ENCODE peak calls at places on chromosomes 6 and 20, in ten cellular contexts. One of them, this sample, is unnamed.

GRCh38 chr6:45574013-45574412 is 196.3 kb upstream of the SUPT3H start:
- DNase-seq in GM12865: no peak
- DNase-seq in GM13976: no peak
- DNase-seq in HepG2: peak
- DNase-seq in fibroblast of the aortic adventitia: no peak
- DNase-seq in B cell: no peak
- DNase-seq in glutamatergic neuron: no peak
- DNase-seq in CD4-positive, alpha-beta T cell: no peak
- DNase-seq in ascending aorta: no peak
- DNase-seq in neural crest cell: no peak
- DNase-seq in this sample: no peak

GRCh38 chr6:51619042-51619799 is 468.2 kb downstream of the PKHD1 start:
- DNase-seq in GM12865: no peak
- DNase-seq in GM13976: no peak
- DNase-seq in HepG2: no peak
- DNase-seq in fibroblast of the aortic adventitia: no peak
- DNase-seq in B cell: no peak
- DNase-seq in glutamatergic neuron: no peak
- DNase-seq in CD4-positive, alpha-beta T cell: no peak
- DNase-seq in ascending aorta: no peak
- DNase-seq in neural crest cell: no peak
- DNase-seq in this sample: no peak

GRCh38 chr6:22656696-22657340 is 87.5 kb downstream of the HDGFL1 start:
- DNase-seq in GM12865: no peak
- DNase-seq in GM13976: no peak
- DNase-seq in HepG2: no peak
- DNase-seq in fibroblast of the aortic adventitia: no peak
- DNase-seq in B cell: no peak
- DNase-seq in glutamatergic neuron: no peak
- DNase-seq in CD4-positive, alpha-beta T cell: no peak
- DNase-seq in ascending aorta: no peak
- DNase-seq in neural crest cell: no peak
- DNase-seq in this sample: no peak

GRCh38 chr6:17101422-17102257 is at the start of gene STMND1:
- DNase-seq in GM12865: peak
- DNase-seq in GM13976: peak
- DNase-seq in HepG2: no peak
- DNase-seq in fibroblast of the aortic adventitia: peak
- DNase-seq in B cell: no peak
- DNase-seq in glutamatergic neuron: peak
- DNase-seq in CD4-positive, alpha-beta T cell: no peak
- DNase-seq in ascending aorta: no peak
- DNase-seq in neural crest cell: peak
- DNase-seq in this sample: no peak

GRCh38 chr20:47231382-47232042 is 125.0 kb downstream of the ZMYND8 start:
- DNase-seq in GM12865: no peak
- DNase-seq in GM13976: no peak
- DNase-seq in HepG2: no peak
- DNase-seq in fibroblast of the aortic adventitia: peak
- DNase-seq in B cell: no peak
- DNase-seq in glutamatergic neuron: no peak
- DNase-seq in CD4-positive, alpha-beta T cell: no peak
- DNase-seq in ascending aorta: no peak
- DNase-seq in neural crest cell: no peak
- DNase-seq in this sample: no peak

GRCh38 chr6:30397697-30398096 is 52.7 kb downstream of the RPP21 start:
- DNase-seq in GM12865: peak
- DNase-seq in GM13976: no peak
- DNase-seq in HepG2: no peak
- DNase-seq in fibroblast of the aortic adventitia: no peak
- DNase-seq in B cell: no peak
- DNase-seq in glutamatergic neuron: no peak
- DNase-seq in CD4-positive, alpha-beta T cell: no peak
- DNase-seq in ascending aorta: no peak
- DNase-seq in neural crest cell: no peak
- DNase-seq in this sample: no peak

GRCh38 chr20:25538838-25539665 is 46.3 kb downstream of the NINL start:
- DNase-seq in GM12865: peak
- DNase-seq in GM13976: no peak
- DNase-seq in HepG2: peak
- DNase-seq in fibroblast of the aortic adventitia: no peak
- DNase-seq in B cell: no peak
- DNase-seq in glutamatergic neuron: no peak
- DNase-seq in CD4-positive, alpha-beta T cell: no peak
- DNase-seq in ascending aorta: no peak
- DNase-seq in neural crest cell: no peak
- DNase-seq in this sample: no peak

GRCh38 chr20:43843096-43843964 is 71.3 kb upstream of the TOX2 start:
- DNase-seq in GM12865: peak
- DNase-seq in GM13976: no peak
- DNase-seq in HepG2: no peak
- DNase-seq in fibroblast of the aortic adventitia: peak
- DNase-seq in B cell: no peak
- DNase-seq in glutamatergic neuron: no peak
- DNase-seq in CD4-positive, alpha-beta T cell: no peak
- DNase-seq in ascending aorta: no peak
- DNase-seq in neural crest cell: no peak
- DNase-seq in this sample: no peak

GRCh38 chr20:46040902-46041535 is 12.0 kb downstream of the SLC12A5 start:
- DNase-seq in GM12865: peak
- DNase-seq in GM13976: peak
- DNase-seq in HepG2: peak
- DNase-seq in fibroblast of the aortic adventitia: peak
- DNase-seq in B cell: peak
- DNase-seq in glutamatergic neuron: no peak
- DNase-seq in CD4-positive, alpha-beta T cell: no peak
- DNase-seq in ascending aorta: no peak
- DNase-seq in neural crest cell: peak
- DNase-seq in this sample: no peak

GRCh38 chr6:122565708-122566107 is 44.5 kb upstream of the PKIB start:
- DNase-seq in GM12865: no peak
- DNase-seq in GM13976: no peak
- DNase-seq in HepG2: no peak
- DNase-seq in fibroblast of the aortic adventitia: no peak
- DNase-seq in B cell: no peak
- DNase-seq in glutamatergic neuron: no peak
- DNase-seq in CD4-positive, alpha-beta T cell: no peak
- DNase-seq in ascending aorta: no peak
- DNase-seq in neural crest cell: no peak
- DNase-seq in this sample: no peak

GRCh38 chr6:140812636-140813035 is 1320.1 kb upstream of the GJE1 start:
- DNase-seq in GM12865: no peak
- DNase-seq in GM13976: no peak
- DNase-seq in HepG2: no peak
- DNase-seq in fibroblast of the aortic adventitia: peak
- DNase-seq in B cell: no peak
- DNase-seq in glutamatergic neuron: no peak
- DNase-seq in CD4-positive, alpha-beta T cell: no peak
- DNase-seq in ascending aorta: no peak
- DNase-seq in neural crest cell: no peak
- DNase-seq in this sample: no peak

DNA sequence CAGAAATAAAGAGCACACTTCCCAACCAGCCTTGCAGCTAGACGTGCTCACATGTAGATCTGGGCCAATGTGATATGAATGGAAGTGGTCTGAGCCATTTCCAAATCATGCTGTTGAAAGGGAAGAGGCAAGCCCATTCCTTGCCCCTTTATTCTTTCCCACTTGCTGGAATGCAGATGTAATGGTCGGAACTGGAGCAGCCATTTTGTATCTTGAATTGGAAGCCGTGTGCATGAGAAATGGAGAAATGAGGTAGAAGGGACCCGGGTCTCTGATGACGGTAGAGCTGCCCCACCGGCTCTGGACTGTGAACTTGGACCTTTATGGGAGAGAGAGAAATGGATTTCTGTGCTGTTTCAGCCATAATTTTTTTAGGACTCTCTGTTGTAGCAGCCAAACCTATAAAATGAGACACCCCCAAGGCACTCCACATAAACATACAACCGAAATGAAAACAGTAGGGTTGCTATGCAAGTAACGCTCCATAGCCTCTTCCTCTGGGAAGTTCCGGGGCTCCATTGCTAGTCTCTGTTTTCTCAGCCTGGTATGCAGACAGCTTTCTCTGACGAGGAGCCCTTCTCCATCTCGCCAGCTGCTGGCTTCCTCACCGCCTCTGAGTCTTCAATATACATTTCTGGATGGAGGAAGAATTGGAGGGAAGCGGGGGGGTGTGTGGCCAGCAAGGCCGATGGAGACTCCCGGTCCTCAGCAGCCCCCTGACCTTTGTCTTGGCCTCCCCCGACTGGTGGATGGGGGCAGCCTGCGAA is 54.7 kb upstream of the STX16 start:
- DNase-seq in GM12865: no peak
- DNase-seq in GM13976: no peak
- DNase-seq in HepG2: no peak
- DNase-seq in fibroblast of the aortic adventitia: no peak
- DNase-seq in B cell: no peak
- DNase-seq in glutamatergic neuron: no peak
- DNase-seq in CD4-positive, alpha-beta T cell: no peak
- DNase-seq in ascending aorta: no peak
- DNase-seq in neural crest cell: no peak
- DNase-seq in this sample: no peak
- TF ChIP-seq CTCF in GM12865: no peak
- TF ChIP-seq CTCF in GM13976: no peak
- TF ChIP-seq CTCF in HepG2: no peak
- TF ChIP-seq CTCF in fibroblast of the aortic adventitia: no peak
- TF ChIP-seq CTCF in B cell: no peak
- TF ChIP-seq CTCF in glutamatergic neuron: no peak
- TF ChIP-seq CTCF in CD4-positive, alpha-beta T cell: no peak
- TF ChIP-seq CTCF in ascending aorta: no peak
- TF ChIP-seq CTCF in neural crest cell: no peak
- TF ChIP-seq CTCF in this sample: no peak

GRCh38 chr6:160386869-160387518 is 38.8 kb downstream of the SLC22A3 start:
- DNase-seq in GM12865: no peak
- DNase-seq in GM13976: no peak
- DNase-seq in HepG2: no peak
- DNase-seq in fibroblast of the aortic adventitia: peak
- DNase-seq in B cell: no peak
- DNase-seq in glutamatergic neuron: no peak
- DNase-seq in CD4-positive, alpha-beta T cell: no peak
- DNase-seq in ascending aorta: peak
- DNase-seq in neural crest cell: no peak
- DNase-seq in this sample: no peak
- TF ChIP-seq CTCF in GM12865: no peak
- TF ChIP-seq CTCF in GM13976: no peak
- TF ChIP-seq CTCF in HepG2: no peak
- TF ChIP-seq CTCF in fibroblast of the aortic adventitia: peak
- TF ChIP-seq CTCF in B cell: no peak
- TF ChIP-seq CTCF in glutamatergic neuron: no peak
- TF ChIP-seq CTCF in CD4-positive, alpha-beta T cell: no peak
- TF ChIP-seq CTCF in ascending aorta: peak
- TF ChIP-seq CTCF in neural crest cell: no peak
- TF ChIP-seq CTCF in this sample: no peak

DNA sequence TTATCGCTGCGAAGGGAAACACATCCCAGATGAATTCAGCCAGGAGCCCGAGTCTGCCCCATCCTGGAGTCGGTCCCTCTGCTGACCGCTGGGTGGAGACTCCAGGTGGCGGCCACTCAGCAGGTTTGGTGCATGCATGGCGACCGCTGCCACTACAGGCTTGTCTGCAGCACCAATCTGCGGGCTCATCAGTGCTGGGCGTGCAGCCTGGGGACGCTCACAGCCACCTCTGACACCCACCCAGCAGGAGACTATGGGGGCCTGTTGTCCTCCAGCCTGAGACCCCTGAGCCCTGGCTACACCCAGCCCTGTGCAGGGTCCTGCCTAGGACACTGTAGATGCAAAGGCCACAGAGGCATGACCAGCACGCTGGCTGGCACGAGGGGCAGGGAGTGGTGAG is 40.5 kb upstream of the GATA5 start:
- DNase-seq in GM12865: no peak
- DNase-seq in GM13976: no peak
- DNase-seq in HepG2: peak
- DNase-seq in fibroblast of the aortic adventitia: no peak
- DNase-seq in B cell: no peak
- DNase-seq in glutamatergic neuron: no peak
- DNase-seq in CD4-positive, alpha-beta T cell: no peak
- DNase-seq in ascending aorta: no peak
- DNase-seq in neural crest cell: no peak
- DNase-seq in this sample: no peak
- TF ChIP-seq CTCF in GM12865: no peak
- TF ChIP-seq CTCF in GM13976: no peak
- TF ChIP-seq CTCF in HepG2: peak
- TF ChIP-seq CTCF in fibroblast of the aortic adventitia: no peak
- TF ChIP-seq CTCF in B cell: no peak
- TF ChIP-seq CTCF in glutamatergic neuron: no peak
- TF ChIP-seq CTCF in CD4-positive, alpha-beta T cell: no peak
- TF ChIP-seq CTCF in ascending aorta: no peak
- TF ChIP-seq CTCF in neural crest cell: peak
- TF ChIP-seq CTCF in this sample: peak

GRCh38 chr20:52806918-52807317 is 165.2 kb upstream of the TSHZ2 start:
- DNase-seq in GM12865: no peak
- DNase-seq in GM13976: no peak
- DNase-seq in HepG2: no peak
- DNase-seq in fibroblast of the aortic adventitia: no peak
- DNase-seq in B cell: no peak
- DNase-seq in glutamatergic neuron: no peak
- DNase-seq in CD4-positive, alpha-beta T cell: no peak
- DNase-seq in ascending aorta: no peak
- DNase-seq in neural crest cell: no peak
- DNase-seq in this sample: no peak

GRCh38 chr20:52809003-52809402 is 163.2 kb upstream of the TSHZ2 start:
- DNase-seq in GM12865: no peak
- DNase-seq in GM13976: no peak
- DNase-seq in HepG2: no peak
- DNase-seq in fibroblast of the aortic adventitia: no peak
- DNase-seq in B cell: no peak
- DNase-seq in glutamatergic neuron: no peak
- DNase-seq in CD4-positive, alpha-beta T cell: no peak
- DNase-seq in ascending aorta: no peak
- DNase-seq in neural crest cell: no peak
- DNase-seq in this sample: no peak

GRCh38 chr20:52814371-52814770 is 157.8 kb upstream of the TSHZ2 start:
- DNase-seq in GM12865: no peak
- DNase-seq in GM13976: no peak
- DNase-seq in HepG2: no peak
- DNase-seq in fibroblast of the aortic adventitia: no peak
- DNase-seq in B cell: no peak
- DNase-seq in glutamatergic neuron: no peak
- DNase-seq in CD4-positive, alpha-beta T cell: no peak
- DNase-seq in ascending aorta: no peak
- DNase-seq in neural crest cell: no peak
- DNase-seq in this sample: no peak

DNA sequence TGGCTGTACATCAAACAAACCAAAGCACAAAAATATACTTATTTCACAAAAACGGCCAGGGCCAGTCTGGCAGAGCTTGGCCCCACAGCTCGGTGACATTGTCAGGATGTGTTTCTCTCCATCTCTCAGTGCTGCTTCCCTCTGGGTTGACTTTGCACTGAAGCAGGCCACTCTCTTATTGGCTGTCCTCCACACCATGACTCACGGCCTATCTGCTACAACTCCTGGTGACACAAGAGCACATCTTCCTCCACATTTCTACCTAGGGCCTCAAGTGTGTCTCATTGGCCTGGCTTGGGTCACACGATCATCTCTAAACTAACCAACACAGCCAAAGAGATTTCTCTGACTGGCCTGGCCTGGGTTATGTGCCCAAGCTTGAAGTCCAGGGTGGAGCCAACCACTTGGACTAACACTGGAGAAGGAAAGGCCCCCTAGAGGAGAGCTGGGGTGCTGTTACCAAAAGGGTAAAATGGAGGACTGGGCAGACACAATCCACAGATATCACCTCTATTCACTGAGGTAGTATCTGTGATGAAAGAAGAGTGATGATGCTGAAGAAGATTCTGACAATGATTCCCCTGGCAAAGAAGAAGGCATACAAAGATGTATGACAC is 159.8 kb upstream of the TSHZ2 start:
- DNase-seq in GM12865: no peak
- DNase-seq in GM13976: no peak
- DNase-seq in HepG2: no peak
- DNase-seq in fibroblast of the aortic adventitia: no peak
- DNase-seq in B cell: no peak
- DNase-seq in glutamatergic neuron: no peak
- DNase-seq in CD4-positive, alpha-beta T cell: no peak
- DNase-seq in ascending aorta: no peak
- DNase-seq in neural crest cell: no peak
- DNase-seq in this sample: no peak
- TF ChIP-seq CTCF in GM12865: no peak
- TF ChIP-seq CTCF in GM13976: no peak
- TF ChIP-seq CTCF in HepG2: no peak
- TF ChIP-seq CTCF in fibroblast of the aortic adventitia: no peak
- TF ChIP-seq CTCF in B cell: no peak
- TF ChIP-seq CTCF in glutamatergic neuron: peak
- TF ChIP-seq CTCF in CD4-positive, alpha-beta T cell: no peak
- TF ChIP-seq CTCF in ascending aorta: no peak
- TF ChIP-seq CTCF in neural crest cell: peak
- TF ChIP-seq CTCF in this sample: no peak